ENCODE peak calls at places on chromosomes 5 and 9, in ten cellular contexts. H is amniotic epithelial cell; A is GM12891; E is NCI-H2081; O is NCI-H82; V is H4; C is natural killer cell; D is heart right ventricle; Y is naive thymus-derived CD8-positive, alpha-beta T cell; L is coronary artery. J is an unnamed sample.

GRCh38 chr9:108654566-108654965 is 201.2 kb downstream of the ACTL7B start:
- DNase-seq in H (peak), A (no peak), E (no peak), O (no peak), V (no peak), C (no peak), D (no peak), Y (no peak), L (no peak), J (no peak)

GRCh38 chr9:12666813-12667212 is 26.4 kb upstream of the TYRP1 start:
- DNase-seq in H (no peak), A (no peak), E (peak), O (peak), V (no peak), C (no peak), D (no peak), Y (no peak), L (no peak), J (no peak)

GRCh38 chr5:132427285-132428146 is 58.0 kb downstream of the SLC22A5 start:
- DNase-seq in H (no peak), A (no peak), E (no peak), O (no peak), V (no peak), C (peak), D (no peak), Y (peak), L (no peak), J (peak)

GRCh38 chr5:159242656-159243055 is 20.4 kb upstream of the UBLCP1 start:
- DNase-seq in H (no peak), A (no peak), E (no peak), O (no peak), V (no peak), C (no peak), D (no peak), Y (no peak), L (no peak), J (no peak)

GRCh38 chr9:91164724-91165520 is 196.8 kb downstream of the AUH start:
- DNase-seq in H (peak), A (no peak), E (no peak), O (no peak), V (peak), C (peak), D (peak), Y (peak), L (peak), J (peak)

GRCh38 chr9:87276327-87276841 is 221.3 kb upstream of the DAPK1 start:
- DNase-seq in H (peak), A (no peak), E (no peak), O (no peak), V (peak), C (no peak), D (no peak), Y (no peak), L (no peak), J (no peak)

GRCh38 chr5:74643160-74643562 is 2.6 kb upstream of the ENC1 start:
- DNase-seq in H (peak), A (no peak), E (no peak), O (no peak), V (peak), C (no peak), D (peak), Y (no peak), L (no peak), J (no peak)

GRCh38 chr9:93295456-93296076 is 111.6 kb downstream of the WNK2 start:
- DNase-seq in H (no peak), A (peak), E (no peak), O (no peak), V (no peak), C (no peak), D (no peak), Y (no peak), L (no peak), J (no peak)

GRCh38 chr9:122226142-122226757 is 2.5 kb downstream of the LHX6 start:
- DNase-seq in H (no peak), A (no peak), E (no peak), O (no peak), V (no peak), C (no peak), D (no peak), Y (no peak), L (no peak), J (no peak)

GRCh38 chr5:102886586-102886985 is 131.5 kb downstream of the PAM start:
- DNase-seq in H (no peak), A (no peak), E (no peak), O (no peak), V (no peak), C (no peak), D (no peak), Y (no peak), L (no peak), J (no peak)

GRCh38 chr9:88651682-88652633 is 117.0 kb downstream of the NXNL2 start:
- DNase-seq in H (peak), A (no peak), E (no peak), O (no peak), V (peak), C (no peak), D (peak), Y (no peak), L (peak), J (peak)

GRCh38 chr5:50800410-50800809 is 134.0 kb downstream of the PARP8 start:
- DNase-seq in H (no peak), A (no peak), E (no peak), O (no peak), V (no peak), C (no peak), D (no peak), Y (no peak), L (no peak), J (no peak)

GRCh38 chr9:99274016-99274415 is 51.9 kb downstream of the SEC61B start:
- DNase-seq in H (no peak), A (no peak), E (no peak), O (no peak), V (no peak), C (no peak), D (no peak), Y (no peak), L (no peak), J (no peak)

GRCh38 chr9:6218099-6218502 is 2.5 kb downstream of the IL33 start:
- DNase-seq in H (peak), A (no peak), E (no peak), O (no peak), V (no peak), C (no peak), D (peak), Y (no peak), L (no peak), J (no peak)

GRCh38 chr5:135447298-135447929 is at the start of gene DCANP1:
- DNase-seq in H (no peak), A (no peak), E (no peak), O (no peak), V (no peak), C (no peak), D (no peak), Y (no peak), L (no peak), J (no peak)

GRCh38 chr5:150131461-150131860 is 24.2 kb downstream of the PDGFRB start:
- DNase-seq in H (peak), A (no peak), E (no peak), O (no peak), V (no peak), C (no peak), D (no peak), Y (no peak), L (no peak), J (no peak)

GRCh38 chr9:133255371-133255940 is 19.5 kb downstream of the ABO start:
- DNase-seq in H (no peak), A (no peak), E (no peak), O (no peak), V (no peak), C (no peak), D (no peak), Y (no peak), L (no peak), J (no peak)

GRCh38 chr5:115946655-115947054 is 15.6 kb upstream of the LVRN start:
- DNase-seq in H (peak), A (no peak), E (no peak), O (no peak), V (peak), C (no peak), D (no peak), Y (no peak), L (no peak), J (no peak)

GRCh38 chr5:154740957-154741356 is 14.2 kb upstream of the LARP1 start:
- DNase-seq in H (no peak), A (no peak), E (peak), O (peak), V (no peak), C (no peak), D (no peak), Y (no peak), L (no peak), J (peak)

GRCh38 chr9:37611961-37612360 is 19.6 kb upstream of the TOMM5 start:
- DNase-seq in H (no peak), A (no peak), E (no peak), O (peak), V (no peak), C (no peak), D (no peak), Y (no peak), L (no peak), J (no peak)

GRCh38 chr5:34658023-34658422 is 1.9 kb downstream of the RAI14 start:
- DNase-seq in H (no peak), A (no peak), E (no peak), O (peak), V (no peak), C (no peak), D (no peak), Y (no peak), L (no peak), J (no peak)

GRCh38 chr9:33408087-33408486 is 5.7 kb upstream of the AQP7 start:
- DNase-seq in H (no peak), A (no peak), E (no peak), O (no peak), V (no peak), C (no peak), D (no peak), Y (no peak), L (no peak), J (no peak)

GRCh38 chr5:156913719-156914370 is 49.2 kb downstream of the TIMD4 start:
- DNase-seq in H (no peak), A (no peak), E (peak), O (peak), V (no peak), C (no peak), D (no peak), Y (no peak), L (no peak), J (no peak)

GRCh38 chr9:116693233-116693731 is 6.2 kb downstream of the TRIM32 start:
- DNase-seq in H (peak), A (no peak), E (no peak), O (no peak), V (no peak), C (no peak), D (no peak), Y (no peak), L (no peak), J (no peak)

GRCh38 chr9:75265525-75265972 is 177.2 kb downstream of the OSTF1 start:
- DNase-seq in H (peak), A (peak), E (peak), O (peak), V (peak), C (no peak), D (peak), Y (peak), L (no peak), J (no peak)

GRCh38 chr9:3509926-3510325 is 15.9 kb downstream of the RFX3 start:
- DNase-seq in H (no peak), A (no peak), E (no peak), O (no peak), V (no peak), C (no peak), D (no peak), Y (no peak), L (no peak), J (no peak)

GRCh38 chr5:158895573-158895972 is 204.1 kb downstream of the EBF1 start:
- DNase-seq in H (no peak), A (no peak), E (no peak), O (no peak), V (no peak), C (no peak), D (peak), Y (no peak), L (no peak), J (no peak)

GRCh38 chr5:74452851-74453250 is 187.7 kb downstream of the ENC1 start:
- DNase-seq in H (no peak), A (no peak), E (no peak), O (no peak), V (no peak), C (no peak), D (no peak), Y (no peak), L (no peak), J (no peak)